ENCODE peak calls at places on chromosomes 7 and 10, in ten cellular contexts. Y, Q, V, U, A, I, B, P, K and J are unnamed samples.

GRCh38 chr7:128938524-128939074 is 872 bp downstream of the IRF5 start:
- DNase-seq in Y (no peak), Q (peak), V (no peak), U (no peak), A (peak), I (peak), B (no peak), P (no peak), K (no peak), J (peak)

GRCh38 chr7:18497082-18497481 is 1.5 kb downstream of the HDAC9 start:
- DNase-seq in Y (no peak), Q (no peak), V (no peak), U (no peak), A (no peak), I (no peak), B (no peak), P (no peak), K (no peak), J (no peak)

GRCh38 chr10:36097696-36098095 is 455.6 kb upstream of the FZD8 start:
- DNase-seq in Y (no peak), Q (no peak), V (no peak), U (peak), A (no peak), I (no peak), B (no peak), P (no peak), K (no peak), J (peak)

GRCh38 chr10:125080984-125081383 is 79.4 kb downstream of the CTBP2 start:
- DNase-seq in Y (no peak), Q (no peak), V (no peak), U (no peak), A (no peak), I (no peak), B (no peak), P (no peak), K (no peak), J (no peak)

GRCh38 chr10:1328951-1329614 is 272.9 kb downstream of the WDR37 start:
- DNase-seq in Y (no peak), Q (no peak), V (no peak), U (no peak), A (no peak), I (no peak), B (no peak), P (no peak), K (no peak), J (no peak)

GRCh38 chr10:133528845-133529575 is 1.8 kb downstream of the CYP2E1 start:
- DNase-seq in Y (peak), Q (peak), V (no peak), U (peak), A (peak), I (no peak), B (no peak), P (no peak), K (no peak), J (no peak)

GRCh38 chr7:8923164-8923806 is 489.9 kb downstream of the NXPH1 start:
- DNase-seq in Y (no peak), Q (no peak), V (no peak), U (no peak), A (no peak), I (no peak), B (no peak), P (no peak), K (no peak), J (no peak)

GRCh38 chr10:61153766-61154165 is 209.8 kb upstream of the RHOBTB1 start:
- DNase-seq in Y (no peak), Q (no peak), V (no peak), U (no peak), A (no peak), I (no peak), B (no peak), P (no peak), K (no peak), J (no peak)

GRCh38 chr10:74593470-74593869 is 232.9 kb upstream of the KAT6B start:
- DNase-seq in Y (peak), Q (no peak), V (peak), U (peak), A (no peak), I (no peak), B (no peak), P (no peak), K (no peak), J (peak)

GRCh38 chr7:130733866-130734524 is at the start of gene KLF14:
- DNase-seq in Y (peak), Q (no peak), V (no peak), U (no peak), A (peak), I (no peak), B (peak), P (peak), K (peak), J (peak)

GRCh38 chr7:106858618-106859532 is 6.2 kb upstream of the PIK3CG start:
- DNase-seq in Y (peak), Q (peak), V (no peak), U (no peak), A (no peak), I (no peak), B (no peak), P (no peak), K (no peak), J (no peak)

GRCh38 chr7:132416395-132416794 is 159.9 kb downstream of the PLXNA4 start:
- DNase-seq in Y (no peak), Q (no peak), V (no peak), U (no peak), A (no peak), I (no peak), B (no peak), P (no peak), K (no peak), J (no peak)

GRCh38 chr10:121662945-121663917 is 65.0 kb upstream of the FGFR2 start:
- DNase-seq in Y (no peak), Q (no peak), V (no peak), U (no peak), A (peak), I (no peak), B (no peak), P (no peak), K (no peak), J (no peak)

GRCh38 chr10:79007843-79008319 is 60.9 kb upstream of the ZMIZ1 start:
- DNase-seq in Y (peak), Q (no peak), V (no peak), U (no peak), A (no peak), I (no peak), B (no peak), P (no peak), K (no peak), J (no peak)

GRCh38 chr10:7205656-7206055 is 205.2 kb downstream of the SFMBT2 start:
- DNase-seq in Y (no peak), Q (no peak), V (no peak), U (no peak), A (no peak), I (no peak), B (no peak), P (no peak), K (no peak), J (no peak)

GRCh38 chr7:2289621-2290020 is 24.6 kb downstream of the SNX8 start:
- DNase-seq in Y (no peak), Q (no peak), V (no peak), U (no peak), A (no peak), I (no peak), B (no peak), P (no peak), K (no peak), J (no peak)